ENCODE peak calls at places on chromosomes 2 and 18, in six cellular contexts. One of them, this sample, is unnamed.

GRCh38 chr2:14631676-14632075 is 841 bp upstream of the LRATD1 start:
- DNase-seq in small intestine: peak; percentile 19
- DNase-seq in IMR-90: no peak
- DNase-seq in OCI-LY7: no peak
- DNase-seq in heart right ventricle: no peak
- DNase-seq in aorta: no peak
- DNase-seq in this sample: no peak

GRCh38 chr2:20538308-20539132 is 91.6 kb downstream of the RHOB start:
- DNase-seq in small intestine: peak; percentile 9
- DNase-seq in IMR-90: no peak
- DNase-seq in OCI-LY7: no peak
- DNase-seq in heart right ventricle: no peak
- DNase-seq in aorta: peak; percentile 32
- DNase-seq in this sample: peak; percentile 59

GRCh38 chr2:164984428-164984827 is 29.1 kb upstream of the SLC38A11 start:
- DNase-seq in small intestine: no peak
- DNase-seq in IMR-90: peak; percentile 28
- DNase-seq in OCI-LY7: no peak
- DNase-seq in heart right ventricle: no peak
- DNase-seq in aorta: no peak
- DNase-seq in this sample: no peak

GRCh38 chr2:240917009-240917683 is 11.0 kb downstream of the CROCC2 start:
- DNase-seq in small intestine: no peak
- DNase-seq in IMR-90: no peak
- DNase-seq in OCI-LY7: no peak
- DNase-seq in heart right ventricle: peak; percentile 16
- DNase-seq in aorta: peak; percentile 75
- DNase-seq in this sample: peak; percentile 75

GRCh38 chr2:189146553-189146952 is 33.0 kb downstream of the COL5A2 start:
- DNase-seq in small intestine: no peak
- DNase-seq in IMR-90: no peak
- DNase-seq in OCI-LY7: no peak
- DNase-seq in heart right ventricle: no peak
- DNase-seq in aorta: no peak
- DNase-seq in this sample: no peak

GRCh38 chr2:118609138-118609537 is 238.3 kb downstream of the EN1 start:
- DNase-seq in small intestine: no peak
- DNase-seq in IMR-90: no peak
- DNase-seq in OCI-LY7: no peak
- DNase-seq in heart right ventricle: no peak
- DNase-seq in aorta: no peak
- DNase-seq in this sample: no peak

GRCh38 chr2:52264488-52264887 is 1232.6 kb upstream of the NRXN1 start:
- DNase-seq in small intestine: no peak
- DNase-seq in IMR-90: no peak
- DNase-seq in OCI-LY7: peak; percentile 66
- DNase-seq in heart right ventricle: no peak
- DNase-seq in aorta: no peak
- DNase-seq in this sample: no peak

GRCh38 chr2:219495531-219496122 is 3.1 kb upstream of the GMPPA start:
- DNase-seq in small intestine: peak; percentile 53
- DNase-seq in IMR-90: peak; percentile 74
- DNase-seq in OCI-LY7: peak; percentile 83
- DNase-seq in heart right ventricle: peak; percentile 46
- DNase-seq in aorta: peak; percentile 88
- DNase-seq in this sample: no peak

GRCh38 chr2:120346667-120347358 is 877 bp downstream of the INHBB start:
- DNase-seq in small intestine: no peak
- DNase-seq in IMR-90: peak; percentile 65
- DNase-seq in OCI-LY7: no peak
- DNase-seq in heart right ventricle: no peak
- DNase-seq in aorta: no peak
- DNase-seq in this sample: peak; percentile 81

GRCh38 chr2:71606244-71606643 is 152.9 kb downstream of the DYSF start:
- DNase-seq in small intestine: no peak
- DNase-seq in IMR-90: no peak
- DNase-seq in OCI-LY7: no peak
- DNase-seq in heart right ventricle: no peak
- DNase-seq in aorta: peak; percentile 3
- DNase-seq in this sample: no peak

GRCh38 chr2:85697096-85697495 is 2.9 kb downstream of the GNLY start:
- DNase-seq in small intestine: no peak
- DNase-seq in IMR-90: no peak
- DNase-seq in OCI-LY7: no peak
- DNase-seq in heart right ventricle: no peak
- DNase-seq in aorta: no peak
- DNase-seq in this sample: no peak

GRCh38 chr18:31432316-31432715 is 15.2 kb upstream of the DSG3 start:
- DNase-seq in small intestine: no peak
- DNase-seq in IMR-90: no peak
- DNase-seq in OCI-LY7: no peak
- DNase-seq in heart right ventricle: no peak
- DNase-seq in aorta: no peak
- DNase-seq in this sample: no peak

GRCh38 chr2:15177103-15177502 is 384.0 kb downstream of the NBAS start:
- DNase-seq in small intestine: peak; percentile 13
- DNase-seq in IMR-90: peak; percentile 63
- DNase-seq in OCI-LY7: no peak
- DNase-seq in heart right ventricle: no peak
- DNase-seq in aorta: no peak
- DNase-seq in this sample: no peak

GRCh38 chr18:26696318-26696717 is 148.0 kb upstream of the KCTD1 start:
- DNase-seq in small intestine: no peak
- DNase-seq in IMR-90: no peak
- DNase-seq in OCI-LY7: no peak
- DNase-seq in heart right ventricle: no peak
- DNase-seq in aorta: no peak
- DNase-seq in this sample: no peak

GRCh38 chr18:76401496-76401895 is 93.5 kb downstream of the ZNF516 start:
- DNase-seq in small intestine: no peak
- DNase-seq in IMR-90: no peak
- DNase-seq in OCI-LY7: no peak
- DNase-seq in heart right ventricle: no peak
- DNase-seq in aorta: no peak
- DNase-seq in this sample: no peak

GRCh38 chr2:170714156-170715061 is 728 bp upstream of the SP5 start:
- DNase-seq in small intestine: peak; percentile 79
- DNase-seq in IMR-90: no peak
- DNase-seq in OCI-LY7: no peak
- DNase-seq in heart right ventricle: peak; percentile 40
- DNase-seq in aorta: peak; percentile 84
- DNase-seq in this sample: no peak

GRCh38 chr2:203650860-203651613 is 55.4 kb upstream of the CD28 start:
- DNase-seq in small intestine: peak; percentile 97
- DNase-seq in IMR-90: peak; percentile 54
- DNase-seq in OCI-LY7: peak; percentile 84
- DNase-seq in heart right ventricle: no peak
- DNase-seq in aorta: no peak
- DNase-seq in this sample: no peak

GRCh38 chr18:48621240-48621639 is 82.4 kb downstream of the CTIF start:
- DNase-seq in small intestine: no peak
- DNase-seq in IMR-90: peak; percentile 93
- DNase-seq in OCI-LY7: no peak
- DNase-seq in heart right ventricle: no peak
- DNase-seq in aorta: no peak
- DNase-seq in this sample: peak; percentile 64

GRCh38 chr18:48621815-48622555 is 83.2 kb downstream of the CTIF start:
- DNase-seq in small intestine: no peak
- DNase-seq in IMR-90: peak; percentile 29
- DNase-seq in OCI-LY7: peak; percentile 64
- DNase-seq in heart right ventricle: no peak
- DNase-seq in aorta: no peak
- DNase-seq in this sample: peak; percentile 59

GRCh38 chr18:48623468-48624220 is 84.8 kb downstream of the CTIF start:
- DNase-seq in small intestine: no peak
- DNase-seq in IMR-90: peak; percentile 88
- DNase-seq in OCI-LY7: no peak
- DNase-seq in heart right ventricle: no peak
- DNase-seq in aorta: no peak
- DNase-seq in this sample: no peak

GRCh38 chr18:48619501-48619900 is 80.7 kb downstream of the CTIF start:
- DNase-seq in small intestine: no peak
- DNase-seq in IMR-90: no peak
- DNase-seq in OCI-LY7: no peak
- DNase-seq in heart right ventricle: no peak
- DNase-seq in aorta: no peak
- DNase-seq in this sample: peak; percentile 65

GRCh38 chr18:48622911-48623431 is 84.1 kb downstream of the CTIF start:
- DNase-seq in small intestine: no peak
- DNase-seq in IMR-90: peak; percentile 61
- DNase-seq in OCI-LY7: peak; percentile 80
- DNase-seq in heart right ventricle: no peak
- DNase-seq in aorta: peak; percentile 84
- DNase-seq in this sample: peak; percentile 63
- H3K27ac ChIP-seq in small intestine: no peak overlapping the region
- H3K27ac ChIP-seq in IMR-90: peak overlapping the region; percentile 98
- H3K27ac ChIP-seq in OCI-LY7: peak overlapping the region; percentile 87
- H3K27ac ChIP-seq in heart right ventricle: no peak overlapping the region
- H3K27ac ChIP-seq in aorta: peak overlapping the region; percentile 65
- H3K27ac ChIP-seq in this sample: no peak overlapping the region

DNA sequence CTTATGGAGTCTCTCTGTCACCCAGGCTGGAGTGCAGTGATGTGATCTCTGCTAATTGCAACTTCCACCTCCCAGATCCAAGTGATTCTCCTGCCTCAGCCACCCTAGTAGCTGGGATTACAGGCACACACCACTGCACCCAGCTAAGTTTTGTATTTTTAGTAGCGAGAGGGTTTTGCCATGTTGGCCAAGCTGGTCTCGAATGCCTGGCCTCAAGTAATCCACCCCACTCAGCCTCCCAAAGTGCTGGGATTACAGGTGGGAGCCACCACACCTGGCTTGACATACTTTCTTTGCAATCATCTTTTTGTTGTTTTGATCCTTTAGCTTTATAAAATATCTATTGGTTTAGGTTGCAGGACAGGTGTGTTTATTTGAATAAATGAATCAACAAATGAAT is 9.7 kb upstream of the KCNE4 start:
- DNase-seq in small intestine: no peak
- DNase-seq in IMR-90: no peak
- DNase-seq in OCI-LY7: no peak
- DNase-seq in heart right ventricle: no peak
- DNase-seq in aorta: no peak
- DNase-seq in this sample: no peak
- H3K27ac ChIP-seq in small intestine: no peak overlapping the region
- H3K27ac ChIP-seq in IMR-90: peak overlapping the region; percentile 69
- H3K27ac ChIP-seq in OCI-LY7: no peak overlapping the region
- H3K27ac ChIP-seq in heart right ventricle: no peak overlapping the region
- H3K27ac ChIP-seq in aorta: peak overlapping the region; percentile 88
- H3K27ac ChIP-seq in this sample: no peak overlapping the region

GRCh38 chr2:97907667-97908066 is 88.1 kb downstream of the TMEM131 start:
- DNase-seq in small intestine: no peak
- DNase-seq in IMR-90: no peak
- DNase-seq in OCI-LY7: peak; percentile 29
- DNase-seq in heart right ventricle: no peak
- DNase-seq in aorta: no peak
- DNase-seq in this sample: no peak
- H3K27ac ChIP-seq in small intestine: no peak overlapping the region
- H3K27ac ChIP-seq in IMR-90: no peak overlapping the region
- H3K27ac ChIP-seq in OCI-LY7: no peak overlapping the region
- H3K27ac ChIP-seq in heart right ventricle: no peak overlapping the region
- H3K27ac ChIP-seq in aorta: no peak overlapping the region
- H3K27ac ChIP-seq in this sample: no peak overlapping the region

DNA sequence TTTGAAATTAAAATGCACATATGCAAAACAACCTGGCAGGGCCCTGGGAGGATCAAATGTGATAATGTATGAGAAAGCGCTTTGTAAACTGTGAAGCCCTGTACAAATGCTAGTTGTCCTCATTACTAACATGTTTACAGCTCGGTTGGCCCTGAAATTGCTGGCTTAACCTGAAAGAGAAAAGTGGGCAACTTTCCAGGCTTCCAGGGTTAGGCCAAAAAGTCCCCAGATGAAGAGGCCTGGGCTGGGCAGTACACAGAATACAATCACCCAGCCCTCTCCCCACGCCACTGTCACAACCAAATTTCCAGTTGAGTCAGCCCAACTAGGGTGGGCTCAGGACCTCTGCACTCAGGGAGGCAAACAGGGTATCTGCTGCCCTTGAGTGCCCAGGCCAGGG is 60.1 kb downstream of the DNMT3A start:
- DNase-seq in small intestine: no peak
- DNase-seq in IMR-90: no peak
- DNase-seq in OCI-LY7: no peak
- DNase-seq in heart right ventricle: no peak
- DNase-seq in aorta: no peak
- DNase-seq in this sample: no peak
- H3K27ac ChIP-seq in small intestine: no peak overlapping the region
- H3K27ac ChIP-seq in IMR-90: no peak overlapping the region
- H3K27ac ChIP-seq in OCI-LY7: no peak overlapping the region
- H3K27ac ChIP-seq in heart right ventricle: no peak overlapping the region
- H3K27ac ChIP-seq in aorta: no peak overlapping the region
- H3K27ac ChIP-seq in this sample: no peak overlapping the region

DNA sequence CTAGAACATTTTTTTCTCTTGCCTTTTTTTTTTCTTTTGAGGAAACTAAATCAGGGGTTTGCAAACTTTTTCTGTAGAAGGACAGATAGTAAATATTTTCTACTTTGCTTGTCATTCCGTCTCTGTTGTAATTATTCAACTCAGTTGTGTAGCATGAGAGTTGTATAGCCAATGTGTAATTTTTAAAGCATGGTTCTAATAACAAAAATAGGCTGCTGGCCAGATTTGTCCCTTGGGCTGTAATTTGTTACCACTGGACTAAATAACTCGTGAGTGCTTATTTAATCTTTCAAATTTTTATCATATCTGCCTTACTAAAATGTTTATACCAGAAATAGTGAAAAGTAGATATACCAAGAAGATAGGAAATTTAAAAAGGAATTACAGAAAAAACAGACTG is 43.0 kb downstream of the CCDC148 start:
- DNase-seq in small intestine: no peak
- DNase-seq in IMR-90: peak; percentile 14
- DNase-seq in OCI-LY7: no peak
- DNase-seq in heart right ventricle: no peak
- DNase-seq in aorta: no peak
- DNase-seq in this sample: no peak
- H3K27ac ChIP-seq in small intestine: no peak overlapping the region
- H3K27ac ChIP-seq in IMR-90: no peak overlapping the region
- H3K27ac ChIP-seq in OCI-LY7: no peak overlapping the region
- H3K27ac ChIP-seq in heart right ventricle: no peak overlapping the region
- H3K27ac ChIP-seq in aorta: no peak overlapping the region
- H3K27ac ChIP-seq in this sample: no peak overlapping the region

GRCh38 chr2:178477443-178478099 is 829 bp downstream of the FKBP7 start:
- DNase-seq in small intestine: no peak
- DNase-seq in IMR-90: no peak
- DNase-seq in OCI-LY7: peak; percentile 11
- DNase-seq in heart right ventricle: no peak
- DNase-seq in aorta: no peak
- DNase-seq in this sample: no peak

GRCh38 chr2:178478102-178478441 is 328 bp downstream of the FKBP7 start:
- DNase-seq in small intestine: no peak
- DNase-seq in IMR-90: peak; percentile 31
- DNase-seq in OCI-LY7: peak; percentile 42
- DNase-seq in heart right ventricle: no peak
- DNase-seq in aorta: no peak
- DNase-seq in this sample: peak; percentile 75

GRCh38 chr2:178479758-178480226 is 465 bp upstream of the PLEKHA3 start:
- DNase-seq in small intestine: no peak
- DNase-seq in IMR-90: no peak
- DNase-seq in OCI-LY7: no peak
- DNase-seq in heart right ventricle: no peak
- DNase-seq in aorta: no peak
- DNase-seq in this sample: no peak

GRCh38 chr2:178479275-178479616 is 846 bp upstream of the FKBP7 start:
- DNase-seq in small intestine: peak; percentile 2
- DNase-seq in IMR-90: no peak
- DNase-seq in OCI-LY7: no peak
- DNase-seq in heart right ventricle: no peak
- DNase-seq in aorta: no peak
- DNase-seq in this sample: no peak

GRCh38 chr2:178478442-178479274 is at the start of gene FKBP7:
- DNase-seq in small intestine: peak; percentile 82
- DNase-seq in IMR-90: peak; percentile 77
- DNase-seq in OCI-LY7: peak; percentile 87
- DNase-seq in heart right ventricle: peak; percentile 89
- DNase-seq in aorta: peak; percentile 95
- DNase-seq in this sample: peak; percentile 98
- H3K27ac ChIP-seq in small intestine: peak within 1 kb of the TSS; percentile 100
- H3K27ac ChIP-seq in IMR-90: peak within 1 kb of the TSS; percentile 91
- H3K27ac ChIP-seq in OCI-LY7: peak within 1 kb of the TSS; percentile 86
- H3K27ac ChIP-seq in heart right ventricle: peak within 1 kb of the TSS; percentile 81
- H3K27ac ChIP-seq in aorta: peak within 1 kb of the TSS; percentile 90
- H3K27ac ChIP-seq in this sample: peak within 1 kb of the TSS; percentile 95

This sample was measured in spleen.